ENCODE peak calls at places on chromosomes 13 and 19, in nine cellular contexts. A is T follicular helper cell; P is activated CD4-positive, alpha-beta memory T cell treated with anti-CD3 and anti-CD28 coated beads, Interleukin-2, amount 10 ng/mL, durations not matched to agents 7 days and 5 days; B is PC-9; H is stimulated activated CD4-positive, alpha-beta T cell treated with anti-CD3 and anti-CD28 coated beads, Interleukin-1b, Interleukin-23, amount 100 ng/mL, for 1 hour; R is activated gamma-delta T cell treated with Interleukin-2 at 50 U/mL for 16 hours; F is activated CD4-positive, alpha-beta T cell treated with anti-CD3 and anti-CD28 coated beads, Interleukin-2, amount 50 U/mL, for 1 hour; M is cardiac muscle cell; Q is CD8-positive, alpha-beta T cell. E is an unnamed sample.

GRCh38 chr13:112131081-112131739 is 64.3 kb downstream of the SOX1 start:
- DNase-seq in H (no peak), P (no peak), F (no peak), Q (no peak), A (no peak), R (no peak), M (no peak), B (no peak), E (no peak)

GRCh38 chr19:17078920-17079709 is 3.5 kb downstream of the MYO9B start:
- DNase-seq in F (no peak), H (no peak), Q (no peak), R (no peak), A (no peak), M (peak), P (no peak), B (no peak), E (no peak)

GRCh38 chr13:72638059-72638815 is 89.2 kb downstream of the MZT1 start:
- DNase-seq in R (no peak), H (no peak), A (no peak), F (no peak), P (no peak), M (no peak), Q (no peak), B (no peak), E (no peak)

GRCh38 chr19:43789029-43789428 is 8.3 kb upstream of the KCNN4 start:
- DNase-seq in B (no peak), A (no peak), P (no peak), H (no peak), Q (no peak), R (no peak), M (peak), F (no peak), E (no peak)

GRCh38 chr13:57862879-57863278 is 231.3 kb downstream of the PCDH17 start:
- DNase-seq in P (no peak), B (no peak), A (no peak), M (no peak), R (no peak), H (no peak), F (no peak), Q (no peak), E (no peak)

GRCh38 chr19:32720216-32720935 is 809 bp downstream of the TDRD12 start:
- DNase-seq in F (no peak), P (no peak), A (no peak), M (no peak), R (no peak), B (no peak), Q (no peak), H (no peak), E (no peak)

GRCh38 chr13:50073340-50073739 is 58.1 kb downstream of the KCNRG start:
- DNase-seq in M (no peak), A (no peak), F (no peak), H (no peak), R (no peak), Q (no peak), B (no peak), P (no peak), E (no peak)

GRCh38 chr19:5074418-5074817 is 105.5 kb downstream of the KDM4B start:
- DNase-seq in Q (no peak), M (no peak), P (no peak), H (no peak), R (no peak), B (no peak), F (no peak), A (no peak), E (no peak)

GRCh38 chr19:7337380-7338194 is 11.2 kb upstream of the ARHGEF18 start:
- DNase-seq in Q (no peak), A (no peak), F (no peak), H (no peak), R (no peak), M (no peak), P (peak), B (no peak), E (no peak)

GRCh38 chr19:54096642-54097106 is 3.9 kb downstream of the OSCAR start:
- DNase-seq in H (no peak), A (no peak), Q (no peak), B (no peak), P (no peak), R (peak), F (no peak), M (peak), E (no peak)

GRCh38 chr19:16373539-16373938 is 48.9 kb downstream of the KLF2 start:
- DNase-seq in R (no peak), P (no peak), M (peak), B (no peak), H (no peak), F (no peak), A (no peak), Q (no peak), E (peak)

GRCh38 chr19:19201697-19202630 is 1.2 kb downstream of the NR2C2AP start:
- DNase-seq in A (no peak), H (no peak), R (no peak), B (no peak), Q (no peak), F (no peak), P (no peak), M (no peak), E (no peak)

GRCh38 chr13:45370922-45371406 is 30.0 kb upstream of the TPT1 start:
- DNase-seq in F (peak), H (peak), M (peak), B (no peak), R (peak), Q (peak), A (peak), P (peak), E (peak)

GRCh38 chr19:57351867-57352266 is 796 bp downstream of the ZNF304 start:
- DNase-seq in M (peak), A (no peak), Q (no peak), R (no peak), B (no peak), P (no peak), F (no peak), H (no peak), E (no peak)

GRCh38 chr19:566403-566802 is 6.0 kb upstream of the BSG start:
- DNase-seq in A (no peak), F (no peak), M (peak), P (no peak), R (no peak), Q (no peak), B (no peak), H (no peak), E (no peak)

GRCh38 chr19:53511933-53512374 is 26.0 kb upstream of the ZNF331 start:
- DNase-seq in Q (peak), H (no peak), B (peak), F (peak), P (peak), R (peak), M (peak), A (peak), E (peak)

GRCh38 chr13:93559718-93560117 is 333.1 kb downstream of the GPC6 start:
- DNase-seq in H (no peak), A (no peak), R (no peak), F (no peak), B (peak), P (no peak), M (peak), Q (no peak), E (no peak)

GRCh38 chr19:45464861-45465427 is 2.9 kb upstream of the FOSB start:
- DNase-seq in B (no peak), R (no peak), M (no peak), H (no peak), P (no peak), F (no peak), A (no peak), Q (no peak), E (no peak)

GRCh38 chr13:44165895-44166496 is 207.6 kb upstream of the SERP2 start:
- DNase-seq in B (no peak), P (no peak), H (no peak), M (no peak), F (no peak), A (no peak), R (no peak), Q (no peak), E (no peak)

GRCh38 chr19:51020988-51021651 is 1.6 kb upstream of the KLK10 start:
- DNase-seq in H (no peak), P (no peak), A (no peak), R (no peak), B (peak), M (peak), Q (no peak), F (no peak), E (peak)